ENCODE peak calls at places on chromosomes 13 and 19, in seven cellular contexts. H is Peyer's patch, W is sigmoid colon, V is IMR-90, Q is transverse colon, T is uterus, U is A549. S is an unnamed sample.

GRCh38 chr19:6718741-6719539 is 1.5 kb downstream of the C3 start:
- DNase-seq in T (no peak), U (peak), V (no peak), Q (no peak), H (no peak), W (peak), S (no peak)

GRCh38 chr19:3365447-3366103 is 808 bp upstream of the NFIC start:
- DNase-seq in W (peak), U (peak), T (peak), H (no peak), Q (peak), V (peak), S (peak)

GRCh38 chr13:35979378-35979911 is 151.7 kb downstream of the DCLK1 start:
- DNase-seq in Q (peak), V (peak), U (no peak), W (peak), H (no peak), T (peak), S (peak)

GRCh38 chr13:100789968-100790367 is 115.4 kb upstream of the TMTC4 start:
- DNase-seq in Q (no peak), H (no peak), U (no peak), T (no peak), W (no peak), V (no peak), S (no peak)

GRCh38 chr19:55066107-55066709 is 3.3 kb upstream of the RDH13 start:
- DNase-seq in T (no peak), U (no peak), Q (no peak), W (no peak), V (no peak), H (no peak), S (no peak)

GRCh38 chr13:33536639-33537425 is 251.3 kb upstream of the STARD13 start:
- DNase-seq in T (no peak), U (peak), H (no peak), Q (no peak), W (no peak), V (peak), S (no peak)

GRCh38 chr13:75797256-75797655 is 161.1 kb downstream of the LMO7 start:
- DNase-seq in U (no peak), Q (no peak), H (no peak), T (no peak), W (no peak), V (no peak), S (no peak)

GRCh38 chr13:112729408-112729807 is 39.6 kb downstream of the ATP11A start:
- DNase-seq in W (peak), H (no peak), U (no peak), Q (no peak), V (no peak), T (no peak), S (no peak)

GRCh38 chr19:22606954-22607652 is 27.0 kb upstream of the ZNF492 start:
- DNase-seq in W (no peak), T (no peak), H (no peak), U (no peak), V (no peak), Q (no peak), S (no peak)

GRCh38 chr13:113860051-113860471 is 3.8 kb downstream of the GAS6 start:
- DNase-seq in H (peak), W (no peak), T (no peak), V (no peak), U (no peak), Q (peak), S (no peak)

GRCh38 chr13:30810261-30810701 is 74.9 kb downstream of the ALOX5AP start:
- DNase-seq in V (no peak), T (no peak), U (no peak), W (peak), H (no peak), Q (no peak), S (peak)

GRCh38 chr19:47186337-47187022 is 44.5 kb downstream of the BBC3 start:
- DNase-seq in U (no peak), Q (peak), V (no peak), W (no peak), T (no peak), H (peak), S (peak)

GRCh38 chr19:18473706-18474087 is 35.8 kb upstream of the ISYNA1 start:
- DNase-seq in T (peak), Q (no peak), W (no peak), U (no peak), V (no peak), H (no peak), S (no peak)

GRCh38 chr13:31409678-31410356 is 210.0 kb downstream of the B3GLCT start:
- DNase-seq in T (no peak), H (no peak), W (no peak), U (no peak), Q (no peak), V (no peak), S (no peak)

GRCh38 chr13:83881917-83882625 is at the start of gene SLITRK1:
- DNase-seq in Q (no peak), H (no peak), V (peak), U (peak), W (no peak), T (no peak), S (peak)

GRCh38 chr19:33621811-33622504 is at the start of gene CHST8:
- DNase-seq in Q (peak), U (no peak), W (no peak), V (no peak), H (peak), T (peak), S (peak)

GRCh38 chr19:11197291-11198174 is at the start of gene KANK2:
- DNase-seq in T (peak), W (peak), Q (peak), V (peak), U (peak), H (peak), S (peak)

GRCh38 chr13:32048816-32049215 is 17.2 kb downstream of the FRY start:
- DNase-seq in Q (no peak), H (no peak), T (no peak), U (no peak), V (no peak), W (no peak), S (no peak)

DNA sequence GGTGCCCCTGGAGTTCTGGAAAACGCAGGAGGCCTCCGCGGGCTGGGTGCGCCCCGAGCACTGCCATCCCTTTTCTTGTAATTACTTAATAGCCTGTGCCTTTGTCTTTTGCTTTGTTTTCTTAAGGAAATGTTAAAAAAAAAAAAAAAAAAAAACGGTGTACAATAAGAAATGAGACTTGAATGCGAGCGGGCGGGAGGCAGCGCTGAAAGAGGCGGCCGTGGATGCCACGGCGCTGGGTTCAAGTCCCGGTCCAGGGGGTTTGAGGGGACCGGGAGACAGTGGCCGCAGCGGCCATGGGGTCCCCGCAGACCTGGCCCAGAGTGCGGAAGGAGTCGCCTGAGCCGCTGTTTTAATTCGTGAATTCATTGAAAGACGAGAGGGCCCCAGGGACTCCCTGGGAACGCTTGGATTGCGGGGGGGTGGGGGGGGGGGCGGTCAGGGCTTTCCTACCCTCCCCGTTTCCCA is 349.1 kb upstream of the ARGLU1 start:
- DNase-seq in H (no peak), T (no peak), Q (no peak), V (no peak), W (no peak), U (no peak), S (no peak)
- H3K4me3 ChIP-seq in H (peak), T (peak), Q (no peak), V (peak), W (peak), U (peak), S (no peak)

DNA sequence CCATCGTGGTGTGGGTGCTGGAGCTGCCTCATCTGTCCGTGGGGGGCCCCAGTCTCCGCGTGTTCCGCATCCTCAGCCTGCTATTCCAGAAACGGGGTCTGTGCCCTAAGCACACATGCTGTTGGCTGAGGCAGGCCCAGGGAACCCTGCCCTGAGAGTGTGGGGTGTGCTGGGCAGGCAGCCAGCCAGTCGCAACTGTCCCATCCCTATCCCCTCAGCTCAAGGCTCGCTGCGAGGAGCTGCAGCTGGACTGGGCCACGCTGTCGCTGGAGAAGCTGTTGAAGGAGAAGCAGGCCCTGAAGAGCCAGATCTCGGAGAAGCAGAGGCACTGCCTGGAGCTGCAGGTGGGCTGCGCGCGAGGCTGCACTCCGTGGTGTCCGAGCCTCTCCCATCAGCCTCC is 21.9 kb downstream of the PLEKHJ1 start:
- DNase-seq in T (no peak), Q (no peak), V (no peak), U (no peak), W (no peak), H (no peak), S (no peak)
- TF ChIP-seq POLR2A in T (no peak), Q (no peak), V (no peak), U (no peak), W (no peak), H (no peak), S (no peak)

DNA sequence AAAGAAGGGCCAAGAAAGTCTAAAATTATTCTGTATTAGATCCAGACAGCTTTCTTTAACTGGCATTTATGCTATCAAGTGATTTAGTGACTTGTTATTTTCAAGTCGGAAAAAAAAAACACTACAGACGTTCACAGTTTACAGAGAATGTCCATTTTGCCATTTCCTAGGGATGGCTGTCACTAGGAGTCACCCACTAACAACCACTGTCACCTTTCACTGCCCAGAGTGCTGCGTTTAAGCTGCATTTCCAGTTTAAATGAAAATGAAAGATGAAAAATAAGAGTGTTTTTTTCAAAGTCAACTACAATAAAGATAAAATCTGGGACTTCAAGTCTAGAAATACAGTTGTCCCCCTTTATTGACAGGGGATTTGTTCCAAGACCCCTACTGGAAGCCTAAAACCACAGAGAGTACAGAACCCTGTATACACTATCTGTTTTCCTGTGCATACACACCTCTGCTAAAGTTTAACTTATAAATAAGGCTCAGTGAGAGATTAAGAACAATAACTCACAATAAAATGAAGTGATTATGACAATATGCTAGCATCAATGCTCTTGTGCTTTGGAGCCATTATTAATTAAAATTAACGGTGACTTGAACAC is 112.5 kb downstream of the SACS start:
- DNase-seq in H (no peak), T (no peak), Q (no peak), W (no peak), V (no peak), U (no peak), S (no peak)
- H3K4me3 ChIP-seq in H (peak), T (no peak), Q (no peak), W (peak), V (no peak), U (peak), S (no peak)

GRCh38 chr19:35351441-35352176 is 3.9 kb downstream of the FFAR1 start:
- DNase-seq in T (no peak), Q (no peak), V (no peak), H (peak), W (peak), U (no peak), S (no peak)

GRCh38 chr19:35350591-35350990 is 2.9 kb downstream of the FFAR1 start:
- DNase-seq in V (no peak), U (no peak), T (no peak), H (peak), W (peak), Q (no peak), S (no peak)

GRCh38 chr19:35352177-35352447 is 4.4 kb downstream of the FFAR1 start:
- DNase-seq in U (no peak), T (no peak), W (peak), Q (no peak), H (no peak), V (no peak), S (no peak)

GRCh38 chr19:35353635-35354034 is 4.6 kb upstream of the FFAR3 start:
- DNase-seq in V (no peak), T (no peak), U (no peak), W (peak), H (peak), Q (no peak), S (no peak)

GRCh38 chr19:35352448-35353304 is 5.0 kb downstream of the FFAR1 start:
- DNase-seq in T (peak), U (peak), V (peak), W (peak), Q (peak), H (peak), S (peak)
- TF ChIP-seq POLR2A in T (no peak), U (no peak), V (no peak), W (no peak), Q (no peak), H (no peak), S (no peak)

GRCh38 chr13:48505597-48506091 is 27.2 kb downstream of the RCBTB2 start:
- DNase-seq in V (peak), U (no peak), W (no peak), T (no peak), Q (peak), H (no peak), S (no peak)
- H3K4me3 ChIP-seq in V (no peak), U (no peak), W (no peak), T (no peak), Q (no peak), H (no peak), S (no peak)

S was measured in thyroid gland.